ENCODE peak calls at places on chromosomes 4 and X, in six cellular contexts. One of them, this sample, is unnamed.

GRCh38 chr4:26076000-26076587 is 162.1 kb downstream of the SMIM20 start:
- DNase-seq in endothelial cell: no peak
- DNase-seq in neural progenitor cell: no peak
- DNase-seq in astrocyte: peak
- DNase-seq in AG10803: peak
- DNase-seq in MM.1S: no peak
- DNase-seq in this sample: no peak

GRCh38 chr4:142160509-142160908 is 524.1 kb downstream of the IL15 start:
- DNase-seq in endothelial cell: no peak
- DNase-seq in neural progenitor cell: no peak
- DNase-seq in astrocyte: peak
- DNase-seq in AG10803: no peak
- DNase-seq in MM.1S: no peak
- DNase-seq in this sample: no peak

GRCh38 chr4:25144870-25145481 is 15.3 kb downstream of the SEPSECS start:
- DNase-seq in endothelial cell: no peak
- DNase-seq in neural progenitor cell: peak
- DNase-seq in astrocyte: peak
- DNase-seq in AG10803: peak
- DNase-seq in MM.1S: peak
- DNase-seq in this sample: no peak

GRCh38 chr4:173167793-173168395 is 717 bp upstream of the GALNT7 start:
- DNase-seq in endothelial cell: peak
- DNase-seq in neural progenitor cell: peak
- DNase-seq in astrocyte: peak
- DNase-seq in AG10803: no peak
- DNase-seq in MM.1S: peak
- DNase-seq in this sample: peak

GRCh38 chrX:33171071-33171470 is 40.3 kb downstream of the DMD start:
- DNase-seq in endothelial cell: no peak
- DNase-seq in neural progenitor cell: no peak
- DNase-seq in astrocyte: no peak
- DNase-seq in AG10803: no peak
- DNase-seq in MM.1S: no peak
- DNase-seq in this sample: no peak

GRCh38 chr4:95165926-95166524 is 382.7 kb downstream of the UNC5C start:
- DNase-seq in endothelial cell: peak
- DNase-seq in neural progenitor cell: peak
- DNase-seq in astrocyte: peak
- DNase-seq in AG10803: peak
- DNase-seq in MM.1S: peak
- DNase-seq in this sample: no peak

GRCh38 chr4:663438-664428 is 10.3 kb downstream of the ATP5ME start:
- DNase-seq in endothelial cell: peak
- DNase-seq in neural progenitor cell: peak
- DNase-seq in astrocyte: no peak
- DNase-seq in AG10803: no peak
- DNase-seq in MM.1S: no peak
- DNase-seq in this sample: peak

GRCh38 chr4:24032371-24032989 is 142.6 kb upstream of the PPARGC1A start:
- DNase-seq in endothelial cell: no peak
- DNase-seq in neural progenitor cell: peak
- DNase-seq in astrocyte: no peak
- DNase-seq in AG10803: peak
- DNase-seq in MM.1S: peak
- DNase-seq in this sample: no peak

GRCh38 chr4:84995386-84995785 is 28.9 kb upstream of the WDFY3 start:
- DNase-seq in endothelial cell: no peak
- DNase-seq in neural progenitor cell: no peak
- DNase-seq in astrocyte: peak
- DNase-seq in AG10803: no peak
- DNase-seq in MM.1S: no peak
- DNase-seq in this sample: no peak

GRCh38 chr4:6688879-6689505 is 4.7 kb upstream of the S100P start:
- DNase-seq in endothelial cell: no peak
- DNase-seq in neural progenitor cell: peak
- DNase-seq in astrocyte: peak
- DNase-seq in AG10803: peak
- DNase-seq in MM.1S: peak
- DNase-seq in this sample: peak
- TF ChIP-seq CTCF in endothelial cell: no peak
- TF ChIP-seq CTCF in neural progenitor cell: no peak
- TF ChIP-seq CTCF in astrocyte: peak
- TF ChIP-seq CTCF in AG10803: peak
- TF ChIP-seq CTCF in MM.1S: no peak
- TF ChIP-seq CTCF in this sample: peak

GRCh38 chr4:102625232-102625930 is 124.2 kb downstream of the NFKB1 start:
- DNase-seq in endothelial cell: no peak
- DNase-seq in neural progenitor cell: peak
- DNase-seq in astrocyte: no peak
- DNase-seq in AG10803: peak
- DNase-seq in MM.1S: peak
- DNase-seq in this sample: no peak

GRCh38 chr4:102627831-102628523 is 126.8 kb downstream of the NFKB1 start:
- DNase-seq in endothelial cell: no peak
- DNase-seq in neural progenitor cell: no peak
- DNase-seq in astrocyte: peak
- DNase-seq in AG10803: no peak
- DNase-seq in MM.1S: no peak
- DNase-seq in this sample: no peak

GRCh38 chr4:102620697-102621497 is 119.7 kb downstream of the NFKB1 start:
- DNase-seq in endothelial cell: no peak
- DNase-seq in neural progenitor cell: peak
- DNase-seq in astrocyte: peak
- DNase-seq in AG10803: peak
- DNase-seq in MM.1S: peak
- DNase-seq in this sample: peak

DNA sequence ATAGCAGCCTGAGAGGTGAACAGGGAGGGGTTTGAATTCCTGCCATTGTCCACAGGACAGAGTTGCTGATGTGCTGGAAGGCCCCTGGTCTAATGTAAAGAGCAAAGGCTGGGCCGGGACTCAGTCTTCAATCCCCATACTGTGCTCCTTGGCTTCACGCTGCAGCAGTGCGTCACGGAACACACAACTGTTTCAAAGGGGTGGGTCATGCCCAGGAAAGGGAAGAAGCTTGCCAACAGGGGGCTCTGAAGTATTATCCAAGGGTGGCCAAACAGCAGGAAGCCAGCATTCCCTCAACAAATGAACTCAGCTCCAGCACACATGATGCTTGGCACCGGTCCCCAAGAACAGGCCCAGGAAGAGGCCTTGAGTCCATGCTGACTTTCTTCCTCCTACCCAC is 122.5 kb downstream of the NFKB1 start:
- DNase-seq in endothelial cell: no peak
- DNase-seq in neural progenitor cell: peak
- DNase-seq in astrocyte: peak
- DNase-seq in AG10803: peak
- DNase-seq in MM.1S: no peak
- DNase-seq in this sample: no peak
- TF ChIP-seq CTCF in endothelial cell: no peak
- TF ChIP-seq CTCF in neural progenitor cell: peak
- TF ChIP-seq CTCF in astrocyte: peak
- TF ChIP-seq CTCF in AG10803: peak
- TF ChIP-seq CTCF in MM.1S: no peak
- TF ChIP-seq CTCF in this sample: peak

GRCh38 chr4:183362916-183363542 is 40.8 kb upstream of the CLDN24 start:
- DNase-seq in endothelial cell: peak
- DNase-seq in neural progenitor cell: peak
- DNase-seq in astrocyte: peak
- DNase-seq in AG10803: peak
- DNase-seq in MM.1S: no peak
- DNase-seq in this sample: no peak
- TF ChIP-seq CTCF in endothelial cell: no peak
- TF ChIP-seq CTCF in neural progenitor cell: peak
- TF ChIP-seq CTCF in astrocyte: peak
- TF ChIP-seq CTCF in AG10803: peak
- TF ChIP-seq CTCF in MM.1S: no peak
- TF ChIP-seq CTCF in this sample: peak

GRCh38 chrX:38175140-38175539 is 45.5 kb downstream of the SRPX start:
- DNase-seq in endothelial cell: peak
- DNase-seq in neural progenitor cell: peak
- DNase-seq in astrocyte: peak
- DNase-seq in AG10803: no peak
- DNase-seq in MM.1S: peak
- DNase-seq in this sample: peak
- TF ChIP-seq CTCF in endothelial cell: peak
- TF ChIP-seq CTCF in neural progenitor cell: peak
- TF ChIP-seq CTCF in astrocyte: peak
- TF ChIP-seq CTCF in AG10803: peak
- TF ChIP-seq CTCF in MM.1S: peak
- TF ChIP-seq CTCF in this sample: peak

GRCh38 chr4:110830461-110830860 is 207.6 kb upstream of the PITX2 start:
- DNase-seq in endothelial cell: no peak
- DNase-seq in neural progenitor cell: no peak
- DNase-seq in astrocyte: no peak
- DNase-seq in AG10803: no peak
- DNase-seq in MM.1S: no peak
- DNase-seq in this sample: no peak
- TF ChIP-seq CTCF in endothelial cell: no peak
- TF ChIP-seq CTCF in neural progenitor cell: no peak
- TF ChIP-seq CTCF in astrocyte: no peak
- TF ChIP-seq CTCF in AG10803: no peak
- TF ChIP-seq CTCF in MM.1S: no peak
- TF ChIP-seq CTCF in this sample: no peak

DNA sequence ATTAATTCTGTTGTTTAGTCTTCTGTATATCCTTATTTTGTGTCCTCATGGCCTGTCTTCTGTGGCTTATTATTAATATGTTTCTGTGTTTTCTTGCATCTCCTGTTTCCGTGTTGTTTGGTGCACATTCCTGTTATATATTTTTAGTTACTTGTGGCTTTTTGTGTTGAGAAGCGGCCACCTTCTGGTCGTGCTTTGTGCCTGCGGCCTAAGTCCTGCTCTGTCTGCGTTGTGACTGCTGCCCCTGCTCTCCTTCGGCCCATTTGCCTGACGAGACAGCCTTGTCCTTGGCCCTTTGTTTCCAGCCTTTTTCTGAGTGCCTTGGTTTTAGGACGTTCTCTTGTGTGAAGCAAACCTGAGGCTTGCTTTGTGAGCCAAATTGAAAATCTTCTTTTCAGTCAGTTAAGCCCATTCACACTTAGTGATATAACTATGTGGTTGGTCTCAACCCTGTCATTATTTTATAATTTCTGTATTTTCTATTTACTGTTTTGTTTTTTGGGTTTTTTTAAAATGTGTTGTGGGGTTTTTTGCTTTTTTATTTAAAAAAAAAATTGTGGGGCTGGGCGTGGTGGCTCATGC is 43.8 kb downstream of the TNIP2 start:
- DNase-seq in endothelial cell: peak
- DNase-seq in neural progenitor cell: peak
- DNase-seq in astrocyte: no peak
- DNase-seq in AG10803: no peak
- DNase-seq in MM.1S: no peak
- DNase-seq in this sample: no peak
- TF ChIP-seq CTCF in endothelial cell: peak
- TF ChIP-seq CTCF in neural progenitor cell: peak
- TF ChIP-seq CTCF in astrocyte: peak
- TF ChIP-seq CTCF in AG10803: no peak
- TF ChIP-seq CTCF in MM.1S: no peak
- TF ChIP-seq CTCF in this sample: peak

GRCh38 chr4:6910340-6910959 is 824 bp downstream of the TBC1D14 start:
- DNase-seq in endothelial cell: no peak
- DNase-seq in neural progenitor cell: peak
- DNase-seq in astrocyte: no peak
- DNase-seq in AG10803: no peak
- DNase-seq in MM.1S: no peak
- DNase-seq in this sample: no peak

GRCh38 chr4:6908397-6909112 is 1.1 kb upstream of the TBC1D14 start:
- DNase-seq in endothelial cell: no peak
- DNase-seq in neural progenitor cell: no peak
- DNase-seq in astrocyte: peak
- DNase-seq in AG10803: peak
- DNase-seq in MM.1S: no peak
- DNase-seq in this sample: no peak

GRCh38 chr4:6909970-6910339 is 329 bp downstream of the TBC1D14 start:
- DNase-seq in endothelial cell: peak
- DNase-seq in neural progenitor cell: peak
- DNase-seq in astrocyte: no peak
- DNase-seq in AG10803: no peak
- DNase-seq in MM.1S: peak
- DNase-seq in this sample: peak

GRCh38 chr4:6907658-6908191 is 1.9 kb upstream of the TBC1D14 start:
- DNase-seq in endothelial cell: peak
- DNase-seq in neural progenitor cell: peak
- DNase-seq in astrocyte: no peak
- DNase-seq in AG10803: no peak
- DNase-seq in MM.1S: no peak
- DNase-seq in this sample: no peak

DNA sequence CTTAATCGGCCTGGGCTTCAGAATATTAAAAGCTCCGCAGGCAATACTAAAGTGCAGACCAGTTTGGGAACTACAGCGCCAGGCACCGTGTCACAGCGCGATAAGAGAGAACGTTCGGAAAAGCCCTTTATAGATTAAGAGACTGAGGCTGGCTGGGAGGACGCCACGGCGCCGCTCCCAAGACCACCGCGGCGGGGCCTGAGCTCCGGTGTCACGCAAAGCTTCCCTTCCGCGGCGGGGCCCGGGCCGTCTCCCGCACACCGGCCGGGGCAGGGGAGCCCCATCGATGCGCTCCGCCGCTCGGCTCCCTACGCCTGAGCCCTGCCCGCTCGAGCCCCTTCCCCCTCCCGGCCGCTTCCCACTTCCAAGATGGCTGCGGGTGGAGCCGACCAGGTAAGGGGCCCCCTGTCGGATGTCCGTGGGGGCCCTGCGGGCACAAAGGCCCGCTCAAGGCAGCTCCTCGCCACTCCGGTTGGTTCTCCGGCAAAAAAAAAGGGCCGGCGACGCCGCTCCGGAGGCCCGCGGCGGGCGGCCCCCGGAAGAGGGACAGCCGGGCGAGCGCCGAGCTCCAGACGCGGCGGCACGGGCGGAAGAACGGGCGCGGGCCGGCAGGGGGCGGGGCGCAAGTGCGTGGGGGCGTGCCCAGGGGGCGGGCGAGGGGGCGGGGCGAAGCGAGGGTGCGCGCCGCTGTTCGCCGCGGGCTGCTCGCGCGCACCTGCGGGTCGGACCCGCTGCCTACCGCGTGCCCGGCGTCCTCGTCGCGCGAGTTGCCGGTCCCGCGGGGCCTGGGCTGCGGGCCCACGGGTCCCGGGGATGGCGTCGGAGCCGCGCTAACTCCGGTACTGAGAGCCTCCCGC is at the start of gene TBC1D14:
- DNase-seq in endothelial cell: peak
- DNase-seq in neural progenitor cell: peak
- DNase-seq in astrocyte: peak
- DNase-seq in AG10803: peak
- DNase-seq in MM.1S: peak
- DNase-seq in this sample: peak
- TF ChIP-seq CTCF in endothelial cell: peak
- TF ChIP-seq CTCF in neural progenitor cell: peak
- TF ChIP-seq CTCF in astrocyte: no peak
- TF ChIP-seq CTCF in AG10803: no peak
- TF ChIP-seq CTCF in MM.1S: peak
- TF ChIP-seq CTCF in this sample: peak